ENCODE peak calls at places on chromosomes 1 and 21, in nine cellular contexts. B is substantia nigra; K is right cardiac atrium; T is heart left ventricle; E is lung; U is skeletal muscle cell; G is esophagus squamous epithelium; Q is choroid plexus epithelial cell; O is activated naive CD4-positive, alpha-beta T cell treated with anti-CD3 and anti-CD28 coated beads, Interleukin-2, amount 50 U/mL, for 16 hours. R is an unnamed sample.

GRCh38 chr1:235098547-235098946 is 30.1 kb downstream of the TOMM20 start:
- DNase-seq in B (no peak), K (no peak), T (no peak), E (no peak), U (no peak), G (no peak), Q (no peak), O (no peak), R (no peak)

GRCh38 chr1:226121587-226122400 is 59.3 kb downstream of the H3-3A start:
- DNase-seq in B (peak), K (peak), T (peak), E (peak), U (no peak), G (no peak), Q (peak), O (peak), R (peak)

GRCh38 chr1:241642593-241642944 is 2.4 kb upstream of the CHML start:
- DNase-seq in B (no peak), K (no peak), T (no peak), E (no peak), U (no peak), G (no peak), Q (no peak), O (no peak), R (no peak)

GRCh38 chr1:218462591-218462990 is 117.5 kb downstream of the TGFB2 start:
- DNase-seq in B (no peak), K (no peak), T (no peak), E (no peak), U (no peak), G (no peak), Q (no peak), O (no peak), R (no peak)

GRCh38 chr1:58823481-58824010 is 39.7 kb upstream of the JUN start:
- DNase-seq in B (no peak), K (no peak), T (no peak), E (no peak), U (peak), G (no peak), Q (peak), O (no peak), R (no peak)

GRCh38 chr1:58884706-58885661 is 101.1 kb upstream of the JUN start:
- DNase-seq in B (no peak), K (peak), T (no peak), E (peak), U (no peak), G (no peak), Q (peak), O (no peak), R (no peak)

GRCh38 chr1:161440312-161440894 is 64.9 kb upstream of the FCGR2A start:
- DNase-seq in B (no peak), K (peak), T (peak), E (peak), U (no peak), G (no peak), Q (peak), O (peak), R (peak)

GRCh38 chr1:167763525-167764220 is 41.9 kb downstream of the MPZL1 start:
- DNase-seq in B (peak), K (no peak), T (no peak), E (no peak), U (no peak), G (no peak), Q (no peak), O (no peak), R (no peak)

GRCh38 chr1:149997585-149998262 is 12.8 kb downstream of the OTUD7B start:
- DNase-seq in B (no peak), K (no peak), T (no peak), E (no peak), U (no peak), G (no peak), Q (no peak), O (no peak), R (no peak)

GRCh38 chr21:18155508-18156193 is 89.0 kb upstream of the CHODL start:
- DNase-seq in B (no peak), K (no peak), T (no peak), E (no peak), U (no peak), G (no peak), Q (peak), O (no peak), R (no peak)

GRCh38 chr1:206000641-206001339 is 2.4 kb downstream of the RAB7B start:
- DNase-seq in B (no peak), K (no peak), T (no peak), E (no peak), U (no peak), G (no peak), Q (no peak), O (no peak), R (no peak)

GRCh38 chr1:191876631-191877030 is 281.6 kb upstream of the RGS18 start:
- DNase-seq in B (no peak), K (no peak), T (no peak), E (no peak), U (no peak), G (no peak), Q (no peak), O (no peak), R (no peak)

GRCh38 chr21:45030637-45031218 is 43.7 kb upstream of the ADARB1 start:
- DNase-seq in B (no peak), K (peak), T (peak), E (no peak), U (peak), G (no peak), Q (no peak), O (no peak), R (no peak)

GRCh38 chr1:74689800-74690696 is 16.5 kb upstream of the ERICH3 start:
- DNase-seq in B (no peak), K (no peak), T (peak), E (no peak), U (peak), G (no peak), Q (peak), O (peak), R (peak)

GRCh38 chr1:165288301-165289120 is 68.0 kb downstream of the LMX1A start:
- DNase-seq in B (no peak), K (no peak), T (no peak), E (no peak), U (no peak), G (no peak), Q (no peak), O (no peak), R (no peak)

GRCh38 chr1:2911391-2912178 is 109.7 kb upstream of the ACTRT2 start:
- DNase-seq in B (no peak), K (no peak), T (no peak), E (no peak), U (no peak), G (no peak), Q (no peak), O (no peak), R (no peak)

GRCh38 chr1:2588661-2589330 is 2.2 kb downstream of the PRXL2B start:
- DNase-seq in B (no peak), K (no peak), T (no peak), E (no peak), U (no peak), G (no peak), Q (no peak), O (no peak), R (peak)

GRCh38 chr1:66475940-66476339 is 58.0 kb upstream of the SGIP1 start:
- DNase-seq in B (no peak), K (peak), T (peak), E (no peak), U (no peak), G (no peak), Q (no peak), O (no peak), R (no peak)

GRCh38 chr21:42102063-42102462 is 30.9 kb downstream of the UMODL1 start:
- DNase-seq in B (no peak), K (no peak), T (no peak), E (no peak), U (no peak), G (no peak), Q (no peak), O (no peak), R (no peak)

GRCh38 chr1:145983206-145983675 is 13.1 kb downstream of the TXNIP start:
- DNase-seq in B (no peak), K (no peak), T (peak), E (no peak), U (no peak), G (no peak), Q (no peak), O (no peak), R (peak)

GRCh38 chr1:93577536-93578432 is 103.9 kb downstream of the BCAR3 start:
- DNase-seq in B (no peak), K (no peak), T (no peak), E (no peak), U (no peak), G (no peak), Q (no peak), O (no peak), R (no peak)

GRCh38 chr1:113536182-113536780 is 146.0 kb downstream of the MAGI3 start:
- DNase-seq in B (no peak), K (no peak), T (no peak), E (no peak), U (no peak), G (no peak), Q (peak), O (no peak), R (no peak)

GRCh38 chr21:41783476-41784150 is 16.8 kb upstream of the RIPK4 start:
- DNase-seq in B (no peak), K (no peak), T (no peak), E (no peak), U (no peak), G (no peak), Q (peak), O (no peak), R (no peak)

GRCh38 chr1:199490804-199491527 is 536.5 kb upstream of the NR5A2 start:
- DNase-seq in B (no peak), K (no peak), T (no peak), E (no peak), U (peak), G (no peak), Q (peak), O (no peak), R (no peak)

GRCh38 chr1:165871311-165872067 is 44.1 kb downstream of the UCK2 start:
- DNase-seq in B (peak), K (peak), T (peak), E (peak), U (no peak), G (no peak), Q (peak), O (no peak), R (no peak)

GRCh38 chr1:31860576-31860975 is 44.8 kb upstream of the SPOCD1 start:
- DNase-seq in B (no peak), K (no peak), T (no peak), E (no peak), U (no peak), G (no peak), Q (no peak), O (no peak), R (no peak)

R was measured in pancreas.